ENCODE peak calls at places on chromosomes 11 and 22, in five cellular contexts. M, U, G, C and K are unnamed samples.

GRCh38 chr11:47355283-47356128 is 3.0 kb upstream of the MYBPC3 start:
- DNase-seq in C (peak), M (peak), U (peak), G (peak), K (peak)

GRCh38 chr22:47035443-47035881 is 273.0 kb downstream of the TBC1D22A start:
- DNase-seq in C (no peak), U (no peak), M (no peak), G (no peak), K (no peak)

GRCh38 chr11:66335531-66336233 is 552 bp downstream of the RIN1 start:
- DNase-seq in U (peak), G (peak), M (no peak), C (no peak), K (peak)

GRCh38 chr11:81869337-81870065 is 864.2 kb downstream of the FAM181B start:
- DNase-seq in G (no peak), M (no peak), C (no peak), U (no peak), K (no peak)

GRCh38 chr11:17117262-17117661 is 39.8 kb upstream of the RPS13 start:
- DNase-seq in G (no peak), U (no peak), M (no peak), C (no peak), K (no peak)

GRCh38 chr22:49896201-49896600 is 22.0 kb downstream of the ALG12 start:
- DNase-seq in G (no peak), U (no peak), C (no peak), M (no peak), K (no peak)

GRCh38 chr11:65275906-65276305 is 14.1 kb downstream of the POLA2 start:
- DNase-seq in G (no peak), M (no peak), U (no peak), C (no peak), K (no peak)

GRCh38 chr11:126438691-126439090 is 83.2 kb downstream of the ST3GAL4 start:
- DNase-seq in M (no peak), G (no peak), U (no peak), C (no peak), K (no peak)

GRCh38 chr11:114120606-114121005 is 61.1 kb downstream of the ZBTB16 start:
- DNase-seq in U (no peak), G (no peak), M (no peak), C (no peak), K (no peak)

GRCh38 chr22:25051983-25052710 is 99.6 kb downstream of the KIAA1671 start:
- DNase-seq in G (no peak), C (no peak), U (no peak), M (no peak), K (no peak)

GRCh38 chr22:25843660-25844275 is 101.8 kb downstream of the MYO18B start:
- DNase-seq in C (no peak), M (no peak), G (no peak), U (no peak), K (no peak)

GRCh38 chr11:17386331-17387084 is 2.0 kb downstream of the KCNJ11 start:
- DNase-seq in M (no peak), U (peak), C (no peak), G (peak), K (peak)

GRCh38 chr22:22702874-22703570 is 58.6 kb downstream of the GGTLC2 start:
- DNase-seq in C (no peak), U (no peak), G (no peak), M (no peak), K (no peak)
- H3K9ac ChIP-seq in C (no peak), U (no peak), G (no peak), M (no peak), K (no peak)

GRCh38 chr11:96149743-96150555 is 193.0 kb downstream of the MAML2 start:
- DNase-seq in M (no peak), U (no peak), G (peak), C (no peak), K (no peak)
- H3K4ac ChIP-seq in M (peak), U (no peak), G (peak), C (no peak), K (no peak)

DNA sequence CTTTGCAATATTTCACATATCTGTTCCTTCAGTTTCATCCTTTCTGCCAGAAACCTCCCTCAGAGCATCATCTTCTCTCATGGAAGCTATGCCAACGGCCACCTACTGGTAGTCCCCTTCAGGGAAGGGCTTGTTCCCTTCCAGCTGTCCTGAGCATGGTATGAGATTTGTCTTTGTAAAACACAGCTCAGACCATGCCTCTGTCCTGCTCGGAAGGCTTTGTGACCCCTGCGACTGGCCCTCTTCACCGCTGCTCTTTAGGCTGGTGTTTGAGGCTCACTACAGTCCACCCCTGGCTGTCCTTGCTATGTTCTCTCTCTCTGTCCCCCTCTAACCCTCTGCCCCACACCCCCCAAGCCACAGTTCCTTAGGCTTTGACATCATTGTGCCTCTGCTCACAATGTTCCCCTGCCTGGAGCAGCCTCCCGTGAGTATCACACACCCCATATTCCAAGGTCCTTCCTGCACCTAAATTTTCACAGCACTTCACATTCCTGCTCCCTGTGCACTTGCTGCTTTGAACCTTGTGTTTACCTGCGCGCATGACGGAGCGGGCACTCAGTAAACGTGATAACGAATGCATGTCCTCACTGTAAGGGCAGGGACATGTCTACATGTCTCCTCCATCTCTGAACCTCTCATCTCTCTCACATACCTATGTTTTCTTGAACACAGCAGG is 24.0 kb upstream of the ACER3 start:
- DNase-seq in U (no peak), G (no peak), C (no peak), M (no peak), K (no peak)
- H3K9ac ChIP-seq in U (no peak), G (no peak), C (no peak), M (no peak), K (no peak)

GRCh38 chr11:74000307-74000630 is 8.6 kb downstream of the UCP3 start:
- DNase-seq in M (no peak), G (no peak), U (no peak), C (no peak), K (no peak)
- H3K4ac ChIP-seq in M (no peak), G (no peak), U (no peak), C (no peak), K (no peak)

DNA sequence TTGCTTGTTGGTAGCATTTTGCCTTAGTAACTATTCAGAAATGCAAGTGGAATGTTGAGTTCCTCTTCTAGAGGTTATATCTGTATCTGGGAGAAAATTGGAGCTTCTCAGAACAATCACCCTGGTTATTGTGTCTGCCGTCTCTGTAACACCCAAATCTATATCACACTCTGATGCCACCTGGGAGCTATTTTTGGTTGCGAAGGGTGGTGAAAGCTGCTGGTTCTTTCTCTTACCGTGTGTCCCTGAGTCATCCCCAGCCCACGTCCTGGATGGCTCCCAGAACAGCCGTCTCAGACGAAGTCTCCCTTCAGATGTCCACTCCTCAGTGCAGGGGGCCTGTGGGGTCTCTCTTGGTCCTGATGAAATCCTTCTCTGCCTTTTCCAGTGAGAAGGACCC is 83.5 kb downstream of the C22orf31 start:
- DNase-seq in G (peak), C (no peak), M (no peak), U (no peak), K (no peak)
- H3K9ac ChIP-seq in G (no peak), C (no peak), M (no peak), U (no peak), K (no peak)

DNA sequence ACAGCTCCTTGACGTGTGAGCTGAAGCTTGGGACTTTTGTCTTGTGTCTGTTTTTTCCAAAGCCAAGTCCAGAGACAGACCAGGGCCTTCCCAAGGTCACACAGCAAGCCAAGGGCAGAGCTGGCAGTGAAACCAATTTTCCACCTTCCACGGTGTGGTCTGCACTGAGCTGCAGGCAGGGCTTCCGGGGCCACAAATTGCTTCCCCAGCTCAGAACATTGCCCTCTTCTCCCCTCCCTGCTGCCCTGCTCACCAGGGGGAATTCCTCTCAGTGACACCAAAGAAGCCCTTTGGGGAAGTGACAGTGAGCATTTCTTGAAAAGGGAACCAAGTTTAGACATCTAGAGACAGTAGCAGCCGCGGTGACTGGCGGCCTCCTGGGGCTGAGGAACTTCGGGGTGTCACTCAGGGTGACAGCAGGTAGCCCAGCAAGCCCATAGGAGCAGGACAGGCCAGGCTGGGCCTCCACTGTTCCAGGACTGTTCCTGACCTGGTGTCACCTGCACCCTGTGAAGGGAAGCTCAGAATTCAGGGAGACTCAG is 9.2 kb downstream of the FXYD2 start:
- DNase-seq in U (no peak), M (peak), G (no peak), C (no peak), K (no peak)
- H3K4ac ChIP-seq in U (no peak), M (no peak), G (no peak), C (no peak), K (no peak)